ENCODE peak calls at places on chromosome 13, in ten cellular contexts. One of them, this sample, is unnamed.

GRCh38 chr13:99392806-99393135 is 85.6 kb upstream of the GPR183 start:
- DNase-seq in stimulated activated CD4-positive, alpha-beta T cell treated with anti-CD3 and anti-CD28 coated beads, Interleukin-4, amount 100 ng/mL, for 24 hours: no peak
- DNase-seq in effector CD8-positive, alpha-beta T cell: no peak
- DNase-seq in AG20443: no peak
- DNase-seq in fibroblast of mammary gland: no peak
- DNase-seq in NCI-H748 treated with DMSO at 0.1 percent for 48 hours: no peak
- DNase-seq in right lobe of liver: no peak
- DNase-seq in renal cortical epithelial cell: no peak
- DNase-seq in Calu3: no peak
- DNase-seq in caudate nucleus: no peak
- DNase-seq in this sample: no peak

GRCh38 chr13:41011382-41011956 is 7.6 kb downstream of the ELF1 start:
- DNase-seq in stimulated activated CD4-positive, alpha-beta T cell treated with anti-CD3 and anti-CD28 coated beads, Interleukin-4, amount 100 ng/mL, for 24 hours: no peak
- DNase-seq in effector CD8-positive, alpha-beta T cell: no peak
- DNase-seq in AG20443: no peak
- DNase-seq in fibroblast of mammary gland: no peak
- DNase-seq in NCI-H748 treated with DMSO at 0.1 percent for 48 hours: no peak
- DNase-seq in right lobe of liver: no peak
- DNase-seq in renal cortical epithelial cell: no peak
- DNase-seq in Calu3: no peak
- DNase-seq in caudate nucleus: no peak
- DNase-seq in this sample: no peak

GRCh38 chr13:36417328-36417727 is 15.0 kb upstream of the CCNA1 start:
- DNase-seq in stimulated activated CD4-positive, alpha-beta T cell treated with anti-CD3 and anti-CD28 coated beads, Interleukin-4, amount 100 ng/mL, for 24 hours: no peak
- DNase-seq in effector CD8-positive, alpha-beta T cell: no peak
- DNase-seq in AG20443: no peak
- DNase-seq in fibroblast of mammary gland: no peak
- DNase-seq in NCI-H748 treated with DMSO at 0.1 percent for 48 hours: no peak
- DNase-seq in right lobe of liver: no peak
- DNase-seq in renal cortical epithelial cell: no peak
- DNase-seq in Calu3: no peak
- DNase-seq in caudate nucleus: no peak
- DNase-seq in this sample: no peak

GRCh38 chr13:70842062-70842644 is 733.9 kb upstream of the KLHL1 start:
- DNase-seq in stimulated activated CD4-positive, alpha-beta T cell treated with anti-CD3 and anti-CD28 coated beads, Interleukin-4, amount 100 ng/mL, for 24 hours: no peak
- DNase-seq in effector CD8-positive, alpha-beta T cell: no peak
- DNase-seq in AG20443: no peak
- DNase-seq in fibroblast of mammary gland: no peak
- DNase-seq in NCI-H748 treated with DMSO at 0.1 percent for 48 hours: no peak
- DNase-seq in right lobe of liver: no peak
- DNase-seq in renal cortical epithelial cell: no peak
- DNase-seq in Calu3: no peak
- DNase-seq in caudate nucleus: no peak
- DNase-seq in this sample: no peak

GRCh38 chr13:94143624-94144350 is 335.7 kb downstream of the DCT start:
- DNase-seq in stimulated activated CD4-positive, alpha-beta T cell treated with anti-CD3 and anti-CD28 coated beads, Interleukin-4, amount 100 ng/mL, for 24 hours: no peak
- DNase-seq in effector CD8-positive, alpha-beta T cell: no peak
- DNase-seq in AG20443: no peak
- DNase-seq in fibroblast of mammary gland: no peak
- DNase-seq in NCI-H748 treated with DMSO at 0.1 percent for 48 hours: no peak
- DNase-seq in right lobe of liver: no peak
- DNase-seq in renal cortical epithelial cell: no peak
- DNase-seq in Calu3: no peak
- DNase-seq in caudate nucleus: no peak
- DNase-seq in this sample: no peak

GRCh38 chr13:97330448-97330847 is 103.5 kb upstream of the RAP2A start:
- DNase-seq in stimulated activated CD4-positive, alpha-beta T cell treated with anti-CD3 and anti-CD28 coated beads, Interleukin-4, amount 100 ng/mL, for 24 hours: no peak
- DNase-seq in effector CD8-positive, alpha-beta T cell: no peak
- DNase-seq in AG20443: no peak
- DNase-seq in fibroblast of mammary gland: no peak
- DNase-seq in NCI-H748 treated with DMSO at 0.1 percent for 48 hours: no peak
- DNase-seq in right lobe of liver: no peak
- DNase-seq in renal cortical epithelial cell: no peak
- DNase-seq in Calu3: no peak
- DNase-seq in caudate nucleus: no peak
- DNase-seq in this sample: no peak

GRCh38 chr13:24630851-24631341 is 49.3 kb upstream of the ATP12A start:
- DNase-seq in stimulated activated CD4-positive, alpha-beta T cell treated with anti-CD3 and anti-CD28 coated beads, Interleukin-4, amount 100 ng/mL, for 24 hours: no peak
- DNase-seq in effector CD8-positive, alpha-beta T cell: no peak
- DNase-seq in AG20443: no peak
- DNase-seq in fibroblast of mammary gland: peak
- DNase-seq in NCI-H748 treated with DMSO at 0.1 percent for 48 hours: no peak
- DNase-seq in right lobe of liver: no peak
- DNase-seq in renal cortical epithelial cell: peak
- DNase-seq in Calu3: peak
- DNase-seq in caudate nucleus: no peak
- DNase-seq in this sample: no peak

GRCh38 chr13:38687246-38688229 is 661 bp downstream of the FREM2 start:
- DNase-seq in stimulated activated CD4-positive, alpha-beta T cell treated with anti-CD3 and anti-CD28 coated beads, Interleukin-4, amount 100 ng/mL, for 24 hours: no peak
- DNase-seq in effector CD8-positive, alpha-beta T cell: no peak
- DNase-seq in AG20443: peak
- DNase-seq in fibroblast of mammary gland: peak
- DNase-seq in NCI-H748 treated with DMSO at 0.1 percent for 48 hours: no peak
- DNase-seq in right lobe of liver: peak
- DNase-seq in renal cortical epithelial cell: no peak
- DNase-seq in Calu3: peak
- DNase-seq in caudate nucleus: no peak
- DNase-seq in this sample: no peak

This sample was measured in heart left ventricle.